ENCODE peak calls at places on chromosomes 6 and 20, in nine cellular contexts. One of them, this sample, is unnamed.

GRCh38 chr20:63580796-63581461 is 6.9 kb upstream of the HELZ2 start:
- DNase-seq in neural crest cell: no peak
- DNase-seq in amniotic stem cell: no peak
- DNase-seq in brain pericyte: no peak
- DNase-seq in ovary: no peak
- DNase-seq in NCI-H82: peak; percentile 65
- DNase-seq in HS-27A: no peak
- DNase-seq in NCI-H187 treated with DMSO at 0.1 percent for 48 hours: no peak
- DNase-seq in cardiac fibroblast: peak; percentile 60
- DNase-seq in this sample: no peak

GRCh38 chr20:24615353-24615752 is 145.9 kb downstream of the SYNDIG1 start:
- DNase-seq in neural crest cell: no peak
- DNase-seq in amniotic stem cell: no peak
- DNase-seq in brain pericyte: no peak
- DNase-seq in ovary: no peak
- DNase-seq in NCI-H82: no peak
- DNase-seq in HS-27A: no peak
- DNase-seq in NCI-H187 treated with DMSO at 0.1 percent for 48 hours: no peak
- DNase-seq in cardiac fibroblast: no peak
- DNase-seq in this sample: no peak

GRCh38 chr6:123940551-123940950 is 136.9 kb downstream of the NKAIN2 start:
- DNase-seq in neural crest cell: no peak
- DNase-seq in amniotic stem cell: no peak
- DNase-seq in brain pericyte: no peak
- DNase-seq in ovary: no peak
- DNase-seq in NCI-H82: no peak
- DNase-seq in HS-27A: no peak
- DNase-seq in NCI-H187 treated with DMSO at 0.1 percent for 48 hours: no peak
- DNase-seq in cardiac fibroblast: no peak
- DNase-seq in this sample: no peak

GRCh38 chr20:50381771-50382593 is 128.2 kb upstream of the PTPN1 start:
- DNase-seq in neural crest cell: no peak
- DNase-seq in amniotic stem cell: no peak
- DNase-seq in brain pericyte: no peak
- DNase-seq in ovary: no peak
- DNase-seq in NCI-H82: no peak
- DNase-seq in HS-27A: no peak
- DNase-seq in NCI-H187 treated with DMSO at 0.1 percent for 48 hours: no peak
- DNase-seq in cardiac fibroblast: no peak
- DNase-seq in this sample: no peak

GRCh38 chr6:43996614-43997341 is 130.5 kb downstream of the MRPL14 start:
- DNase-seq in neural crest cell: no peak
- DNase-seq in amniotic stem cell: no peak
- DNase-seq in brain pericyte: no peak
- DNase-seq in ovary: no peak
- DNase-seq in NCI-H82: peak; percentile 72
- DNase-seq in HS-27A: no peak
- DNase-seq in NCI-H187 treated with DMSO at 0.1 percent for 48 hours: no peak
- DNase-seq in cardiac fibroblast: no peak
- DNase-seq in this sample: no peak

GRCh38 chr20:51700809-51701285 is 67.3 kb downstream of the ATP9A start:
- DNase-seq in neural crest cell: peak; percentile 36
- DNase-seq in amniotic stem cell: no peak
- DNase-seq in brain pericyte: no peak
- DNase-seq in ovary: no peak
- DNase-seq in NCI-H82: peak; percentile 86
- DNase-seq in HS-27A: no peak
- DNase-seq in NCI-H187 treated with DMSO at 0.1 percent for 48 hours: no peak
- DNase-seq in cardiac fibroblast: peak; percentile 69
- DNase-seq in this sample: no peak

GRCh38 chr20:61424628-61425420 is 172.8 kb downstream of the CDH4 start:
- DNase-seq in neural crest cell: no peak
- DNase-seq in amniotic stem cell: no peak
- DNase-seq in brain pericyte: no peak
- DNase-seq in ovary: no peak
- DNase-seq in NCI-H82: no peak
- DNase-seq in HS-27A: no peak
- DNase-seq in NCI-H187 treated with DMSO at 0.1 percent for 48 hours: no peak
- DNase-seq in cardiac fibroblast: no peak
- DNase-seq in this sample: no peak

GRCh38 chr20:662289-663192 is 9.5 kb upstream of the SRXN1 start:
- DNase-seq in neural crest cell: no peak
- DNase-seq in amniotic stem cell: no peak
- DNase-seq in brain pericyte: no peak
- DNase-seq in ovary: no peak
- DNase-seq in NCI-H82: no peak
- DNase-seq in HS-27A: no peak
- DNase-seq in NCI-H187 treated with DMSO at 0.1 percent for 48 hours: no peak
- DNase-seq in cardiac fibroblast: no peak
- DNase-seq in this sample: no peak

GRCh38 chr6:3009930-3010329 is 10.2 kb downstream of the NQO2 start:
- DNase-seq in neural crest cell: no peak
- DNase-seq in amniotic stem cell: no peak
- DNase-seq in brain pericyte: no peak
- DNase-seq in ovary: no peak
- DNase-seq in NCI-H82: no peak
- DNase-seq in HS-27A: no peak
- DNase-seq in NCI-H187 treated with DMSO at 0.1 percent for 48 hours: no peak
- DNase-seq in cardiac fibroblast: peak; percentile 14
- DNase-seq in this sample: no peak

GRCh38 chr6:19245656-19246055 is 591.5 kb upstream of the ID4 start:
- DNase-seq in neural crest cell: no peak
- DNase-seq in amniotic stem cell: no peak
- DNase-seq in brain pericyte: no peak
- DNase-seq in ovary: no peak
- DNase-seq in NCI-H82: no peak
- DNase-seq in HS-27A: no peak
- DNase-seq in NCI-H187 treated with DMSO at 0.1 percent for 48 hours: no peak
- DNase-seq in cardiac fibroblast: no peak
- DNase-seq in this sample: no peak

GRCh38 chr20:49482621-49483017 is at the start of gene KCNB1:
- DNase-seq in neural crest cell: peak; percentile 68
- DNase-seq in amniotic stem cell: no peak
- DNase-seq in brain pericyte: no peak
- DNase-seq in ovary: peak; percentile 83
- DNase-seq in NCI-H82: peak; percentile 57
- DNase-seq in HS-27A: no peak
- DNase-seq in NCI-H187 treated with DMSO at 0.1 percent for 48 hours: no peak
- DNase-seq in cardiac fibroblast: peak; percentile 41
- DNase-seq in this sample: no peak

GRCh38 chr6:152821525-152821924 is 70.9 kb downstream of the VIP start:
- DNase-seq in neural crest cell: no peak
- DNase-seq in amniotic stem cell: no peak
- DNase-seq in brain pericyte: no peak
- DNase-seq in ovary: no peak
- DNase-seq in NCI-H82: peak; percentile 8
- DNase-seq in HS-27A: no peak
- DNase-seq in NCI-H187 treated with DMSO at 0.1 percent for 48 hours: no peak
- DNase-seq in cardiac fibroblast: no peak
- DNase-seq in this sample: no peak

GRCh38 chr6:142569676-142570075 is 267.9 kb downstream of the ADGRG6 start:
- DNase-seq in neural crest cell: no peak
- DNase-seq in amniotic stem cell: no peak
- DNase-seq in brain pericyte: no peak
- DNase-seq in ovary: no peak
- DNase-seq in NCI-H82: no peak
- DNase-seq in HS-27A: no peak
- DNase-seq in NCI-H187 treated with DMSO at 0.1 percent for 48 hours: no peak
- DNase-seq in cardiac fibroblast: peak; percentile 5
- DNase-seq in this sample: no peak

GRCh38 chr6:148200302-148200701 is 142.3 kb upstream of the SASH1 start:
- DNase-seq in neural crest cell: no peak
- DNase-seq in amniotic stem cell: no peak
- DNase-seq in brain pericyte: no peak
- DNase-seq in ovary: no peak
- DNase-seq in NCI-H82: peak; percentile 53
- DNase-seq in HS-27A: no peak
- DNase-seq in NCI-H187 treated with DMSO at 0.1 percent for 48 hours: no peak
- DNase-seq in cardiac fibroblast: no peak
- DNase-seq in this sample: no peak